ENCODE peak calls at places on chromosome 13, in nine cellular contexts. C, Y, V, B, G, O, W, K and F are unnamed samples.

GRCh38 chr13:67935655-67936054 is 705.5 kb upstream of the PCDH9 start:
- DNase-seq in C (no peak), Y (no peak), V (no peak), B (no peak), G (no peak), O (no peak), W (no peak), K (no peak), F (no peak)

GRCh38 chr13:23583491-23583890 is 13.3 kb downstream of the TNFRSF19 start:
- DNase-seq in C (no peak), Y (no peak), V (no peak), B (no peak), G (no peak), O (no peak), W (no peak), K (no peak), F (no peak)

GRCh38 chr13:64993514-64994164 is 2236.5 kb downstream of the PCDH9 start:
- DNase-seq in C (peak; percentile 5), Y (no peak), V (no peak), B (no peak), G (no peak), O (no peak), W (no peak), K (no peak), F (no peak)

GRCh38 chr13:97125810-97126738 is 96.1 kb upstream of the MBNL2 start:
- DNase-seq in C (peak; percentile 57), Y (peak; percentile 39), V (no peak), B (no peak), G (no peak), O (no peak), W (no peak), K (no peak), F (no peak)

GRCh38 chr13:97426695-97427094 is 7.3 kb upstream of the RAP2A start:
- DNase-seq in C (no peak), Y (no peak), V (no peak), B (no peak), G (no peak), O (no peak), W (no peak), K (no peak), F (no peak)

GRCh38 chr13:100842136-100842535 is 167.5 kb upstream of the TMTC4 start:
- DNase-seq in C (no peak), Y (no peak), V (no peak), B (no peak), G (no peak), O (no peak), W (no peak), K (no peak), F (no peak)

GRCh38 chr13:58906329-58907007 is 1257.3 kb downstream of the DIAPH3 start:
- DNase-seq in C (no peak), Y (no peak), V (no peak), B (no peak), G (no peak), O (peak; percentile 18), W (no peak), K (no peak), F (no peak)

GRCh38 chr13:102399791-102400618 is 1.8 kb downstream of the FGF14 start:
- DNase-seq in C (no peak), Y (no peak), V (no peak), B (peak; percentile 75), G (peak; percentile 28), O (peak; percentile 22), W (peak; percentile 38), K (no peak), F (no peak)

DNA sequence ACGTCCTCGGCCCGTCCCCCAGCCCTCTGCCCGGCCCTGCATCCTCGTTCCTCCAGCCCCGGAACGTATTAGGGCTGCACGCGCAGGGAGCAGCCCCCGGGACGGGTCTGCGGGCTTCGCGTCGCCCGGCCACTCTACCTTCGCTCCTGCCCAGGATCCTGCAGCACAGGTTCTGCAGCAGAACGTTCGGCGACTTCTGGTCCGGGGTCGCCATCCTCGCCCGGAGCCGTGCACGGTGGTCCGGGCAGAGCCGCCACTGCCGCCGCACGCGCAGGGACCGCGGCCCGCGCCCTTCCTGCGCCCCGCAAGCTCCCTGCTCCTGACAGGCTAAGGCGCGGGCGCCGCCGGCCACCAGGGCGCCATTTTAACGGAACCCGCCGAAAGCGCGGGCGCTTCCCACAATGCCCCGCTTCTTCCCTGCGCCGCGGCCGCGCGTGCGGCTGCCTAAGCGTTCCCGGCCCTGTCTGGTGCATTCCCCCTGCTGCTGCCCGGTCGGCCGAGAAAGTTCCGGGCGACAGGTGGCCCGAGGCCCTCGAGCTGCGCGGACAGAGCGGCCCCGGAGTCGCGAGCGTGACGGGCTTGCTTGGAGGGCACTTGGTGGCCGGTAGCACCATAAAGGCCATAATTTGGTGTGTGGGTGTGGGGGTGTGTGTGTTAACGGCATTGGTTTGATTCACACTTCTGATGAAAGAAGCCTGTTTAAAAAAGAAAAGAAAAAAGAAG is at the start of gene TUBGCP3:
- DNase-seq in C (no peak), Y (peak; percentile 78), V (peak; percentile 59), B (peak; percentile 97), G (peak; percentile 78), O (peak; percentile 87), W (peak; percentile 86), K (no peak), F (peak; percentile 64)
- TF ChIP-seq POLR2A in C (peak; percentile 90), Y (peak; percentile 51), V (peak; percentile 35), B (no peak), G (peak; percentile 69), O (no peak), W (peak; percentile 62), K (no peak), F (peak; percentile 40)

GRCh38 chr13:30364133-30364532 is 56.8 kb upstream of the KATNAL1 start:
- DNase-seq in C (no peak), Y (peak; percentile 60), V (no peak), B (no peak), G (no peak), O (no peak), W (no peak), K (no peak), F (no peak)

GRCh38 chr13:30364876-30365275 is 57.4 kb upstream of the UBE2L5 start:
- DNase-seq in C (no peak), Y (peak; percentile 48), V (no peak), B (no peak), G (no peak), O (no peak), W (no peak), K (no peak), F (no peak)

GRCh38 chr13:30367296-30367695 is 55.0 kb upstream of the UBE2L5 start:
- DNase-seq in C (no peak), Y (no peak), V (no peak), B (no peak), G (no peak), O (no peak), W (no peak), K (no peak), F (no peak)

GRCh38 chr13:30363725-30364124 is 56.4 kb upstream of the KATNAL1 start:
- DNase-seq in C (no peak), Y (no peak), V (no peak), B (no peak), G (no peak), O (no peak), W (no peak), K (no peak), F (no peak)

DNA sequence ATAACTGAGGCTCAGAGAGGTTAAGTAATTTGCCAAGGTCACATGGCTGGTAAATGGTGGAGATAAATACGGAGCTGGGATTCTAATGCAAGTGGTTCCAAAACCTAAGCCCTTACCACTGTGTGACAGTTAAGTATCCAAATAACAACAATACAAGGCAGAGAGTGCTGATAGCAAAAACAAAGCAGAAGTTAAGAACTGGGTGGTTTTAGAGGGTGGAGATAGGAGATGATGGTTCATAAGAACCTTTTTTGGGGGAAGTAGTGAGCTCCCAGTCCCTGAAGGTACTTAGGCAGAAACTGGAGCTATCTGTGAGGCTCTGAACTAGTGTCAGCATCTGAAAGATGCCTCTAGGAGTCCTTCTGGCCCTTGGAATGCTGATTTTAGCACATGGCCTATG is 56.2 kb upstream of the UBE2L5 start:
- DNase-seq in C (no peak), Y (no peak), V (no peak), B (no peak), G (no peak), O (no peak), W (no peak), K (no peak), F (no peak)
- H3K27ac ChIP-seq in C (no peak overlapping the region), Y (no peak overlapping the region), V (no peak overlapping the region), B (no peak overlapping the region), G (no peak overlapping the region), O (no peak overlapping the region), W (no peak overlapping the region), K (no peak overlapping the region), F (no peak overlapping the region)

GRCh38 chr13:113955235-113955634 is 18.6 kb downstream of the C13orf46 start:
- DNase-seq in C (no peak), Y (no peak), V (no peak), B (peak; percentile 46), G (no peak), O (no peak), W (peak; percentile 4), K (no peak), F (no peak)

GRCh38 chr13:113953561-113953960 is 20.3 kb downstream of the C13orf46 start:
- DNase-seq in C (no peak), Y (no peak), V (no peak), B (peak; percentile 53), G (no peak), O (no peak), W (peak; percentile 15), K (no peak), F (no peak)

GRCh38 chr13:113952983-113953520 is 20.8 kb downstream of the C13orf46 start:
- DNase-seq in C (no peak), Y (no peak), V (no peak), B (peak; percentile 65), G (no peak), O (no peak), W (peak; percentile 19), K (no peak), F (no peak)

GRCh38 chr13:113955691-113956090 is 18.2 kb downstream of the C13orf46 start:
- DNase-seq in C (no peak), Y (no peak), V (no peak), B (peak; percentile 23), G (no peak), O (no peak), W (peak; percentile 6), K (no peak), F (no peak)

GRCh38 chr13:113954046-113954841 is 19.6 kb downstream of the C13orf46 start:
- DNase-seq in C (no peak), Y (no peak), V (no peak), B (peak; percentile 64), G (no peak), O (no peak), W (peak; percentile 13), K (no peak), F (no peak)
- TF ChIP-seq CTCF in C (no peak), Y (no peak), V (no peak), B (no peak), G (no peak), O (no peak), W (no peak), K (no peak), F (no peak)

GRCh38 chr13:106302011-106302410 is 233.5 kb downstream of the EFNB2 start:
- DNase-seq in C (no peak), Y (no peak), V (no peak), B (no peak), G (no peak), O (no peak), W (no peak), K (no peak), F (no peak)

GRCh38 chr13:106295971-106296370 is 239.5 kb downstream of the EFNB2 start:
- DNase-seq in C (no peak), Y (no peak), V (no peak), B (no peak), G (no peak), O (no peak), W (no peak), K (no peak), F (no peak)

GRCh38 chr13:106296723-106297122 is 238.7 kb downstream of the EFNB2 start:
- DNase-seq in C (no peak), Y (no peak), V (no peak), B (no peak), G (no peak), O (no peak), W (no peak), K (no peak), F (no peak)

GRCh38 chr13:106299616-106300015 is 235.8 kb downstream of the EFNB2 start:
- DNase-seq in C (no peak), Y (no peak), V (no peak), B (no peak), G (no peak), O (no peak), W (no peak), K (no peak), F (no peak)

DNA sequence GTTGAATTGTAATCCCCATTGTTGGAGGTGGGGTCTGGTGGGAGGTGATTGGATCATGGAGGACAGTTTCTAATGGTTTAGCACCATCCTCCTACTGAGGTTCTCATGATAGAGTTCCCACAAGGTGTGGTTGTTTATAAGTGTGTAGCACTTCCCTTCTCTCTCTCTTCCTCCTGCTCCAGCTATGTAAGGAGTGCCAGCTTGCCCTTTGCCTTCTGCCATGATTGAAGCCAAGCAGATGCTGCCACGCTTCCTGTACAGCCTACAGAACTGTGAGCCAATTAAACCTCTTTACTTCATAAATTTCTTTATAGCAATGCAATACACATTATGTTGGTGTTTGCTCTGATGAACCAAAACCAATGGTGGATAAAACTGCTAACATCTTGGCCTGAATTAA is 238.2 kb downstream of the EFNB2 start:
- DNase-seq in C (no peak), Y (no peak), V (no peak), B (no peak), G (no peak), O (no peak), W (no peak), K (no peak), F (no peak)
- TF ChIP-seq POLR2A in C (no peak), Y (no peak), V (no peak), B (no peak), G (no peak), O (no peak), W (no peak), K (no peak), F (no peak)